ENCODE peak calls at places on chromosome 15, in seven cellular contexts. One of them, this sample, is unnamed.
A peak's percentile ranks its signal among the peaks of the same experiment; 100 is the strongest.

GRCh38 chr15:62068071-62068786 is 1.5 kb downstream of the C2CD4A start:
- DNase-seq in fibroblast of pulmonary artery: peak; percentile 53
- DNase-seq in GM04504: no peak
- DNase-seq in brain microvascular endothelial cell: no peak
- DNase-seq in T-cell: no peak
- DNase-seq in Kasumi-1: no peak
- DNase-seq in CD4-positive, alpha-beta memory T cell: no peak
- DNase-seq in this sample: no peak

GRCh38 chr15:45157056-45157455 is 27.3 kb downstream of the DUOX1 start:
- DNase-seq in fibroblast of pulmonary artery: peak; percentile 83
- DNase-seq in GM04504: peak; percentile 40
- DNase-seq in brain microvascular endothelial cell: peak; percentile 24
- DNase-seq in T-cell: no peak
- DNase-seq in Kasumi-1: no peak
- DNase-seq in CD4-positive, alpha-beta memory T cell: no peak
- DNase-seq in this sample: no peak

GRCh38 chr15:98077186-98077585 is 116.7 kb downstream of the ARRDC4 start:
- DNase-seq in fibroblast of pulmonary artery: no peak
- DNase-seq in GM04504: no peak
- DNase-seq in brain microvascular endothelial cell: no peak
- DNase-seq in T-cell: no peak
- DNase-seq in Kasumi-1: no peak
- DNase-seq in CD4-positive, alpha-beta memory T cell: no peak
- DNase-seq in this sample: no peak

GRCh38 chr15:40942337-40942854 is 10.9 kb upstream of the CHAC1 start:
- DNase-seq in fibroblast of pulmonary artery: no peak
- DNase-seq in GM04504: no peak
- DNase-seq in brain microvascular endothelial cell: no peak
- DNase-seq in T-cell: no peak
- DNase-seq in Kasumi-1: peak; percentile 34
- DNase-seq in CD4-positive, alpha-beta memory T cell: no peak
- DNase-seq in this sample: no peak

GRCh38 chr15:66875588-66876422 is 173.8 kb downstream of the SMAD6 start:
- DNase-seq in fibroblast of pulmonary artery: no peak
- DNase-seq in GM04504: no peak
- DNase-seq in brain microvascular endothelial cell: no peak
- DNase-seq in T-cell: no peak
- DNase-seq in Kasumi-1: no peak
- DNase-seq in CD4-positive, alpha-beta memory T cell: no peak
- DNase-seq in this sample: no peak

GRCh38 chr15:39530446-39531342 is 50.2 kb upstream of the THBS1 start:
- DNase-seq in fibroblast of pulmonary artery: peak; percentile 12
- DNase-seq in GM04504: peak; percentile 44
- DNase-seq in brain microvascular endothelial cell: no peak
- DNase-seq in T-cell: no peak
- DNase-seq in Kasumi-1: no peak
- DNase-seq in CD4-positive, alpha-beta memory T cell: no peak
- DNase-seq in this sample: no peak

GRCh38 chr15:44207643-44208042 is 12.6 kb upstream of the FRMD5 start:
- DNase-seq in fibroblast of pulmonary artery: peak; percentile 71
- DNase-seq in GM04504: peak; percentile 48
- DNase-seq in brain microvascular endothelial cell: peak; percentile 40
- DNase-seq in T-cell: no peak
- DNase-seq in Kasumi-1: no peak
- DNase-seq in CD4-positive, alpha-beta memory T cell: no peak
- DNase-seq in this sample: no peak

GRCh38 chr15:77021803-77022381 is 27.0 kb downstream of the PSTPIP1 start:
- DNase-seq in fibroblast of pulmonary artery: peak; percentile 72
- DNase-seq in GM04504: peak; percentile 32
- DNase-seq in brain microvascular endothelial cell: peak; percentile 33
- DNase-seq in T-cell: peak; percentile 59
- DNase-seq in Kasumi-1: peak; percentile 46
- DNase-seq in CD4-positive, alpha-beta memory T cell: peak; percentile 80
- DNase-seq in this sample: peak; percentile 54

GRCh38 chr15:60651734-60652141 is 172.8 kb upstream of the ICE2 start:
- DNase-seq in fibroblast of pulmonary artery: no peak
- DNase-seq in GM04504: no peak
- DNase-seq in brain microvascular endothelial cell: no peak
- DNase-seq in T-cell: no peak
- DNase-seq in Kasumi-1: no peak
- DNase-seq in CD4-positive, alpha-beta memory T cell: peak; percentile 38
- DNase-seq in this sample: peak; percentile 31

GRCh38 chr15:79257454-79257853 is 25.1 kb upstream of the ANKRD34C start:
- DNase-seq in fibroblast of pulmonary artery: no peak
- DNase-seq in GM04504: no peak
- DNase-seq in brain microvascular endothelial cell: no peak
- DNase-seq in T-cell: no peak
- DNase-seq in Kasumi-1: no peak
- DNase-seq in CD4-positive, alpha-beta memory T cell: no peak
- DNase-seq in this sample: no peak

GRCh38 chr15:52653451-52653964 is 25.7 kb downstream of the ATOSA start:
- DNase-seq in fibroblast of pulmonary artery: peak; percentile 90
- DNase-seq in GM04504: peak; percentile 30
- DNase-seq in brain microvascular endothelial cell: peak; percentile 86
- DNase-seq in T-cell: no peak
- DNase-seq in Kasumi-1: no peak
- DNase-seq in CD4-positive, alpha-beta memory T cell: no peak
- DNase-seq in this sample: no peak

GRCh38 chr15:36024066-36024465 is 478.1 kb upstream of the DPH6 start:
- DNase-seq in fibroblast of pulmonary artery: peak; percentile 60
- DNase-seq in GM04504: no peak
- DNase-seq in brain microvascular endothelial cell: no peak
- DNase-seq in T-cell: no peak
- DNase-seq in Kasumi-1: no peak
- DNase-seq in CD4-positive, alpha-beta memory T cell: no peak
- DNase-seq in this sample: no peak

GRCh38 chr15:70017796-70018195 is 79.9 kb downstream of the TLE3 start:
- DNase-seq in fibroblast of pulmonary artery: no peak
- DNase-seq in GM04504: no peak
- DNase-seq in brain microvascular endothelial cell: no peak
- DNase-seq in T-cell: no peak
- DNase-seq in Kasumi-1: no peak
- DNase-seq in CD4-positive, alpha-beta memory T cell: no peak
- DNase-seq in this sample: no peak

GRCh38 chr15:39235084-39235795 is 345.6 kb upstream of the THBS1 start:
- DNase-seq in fibroblast of pulmonary artery: no peak
- DNase-seq in GM04504: no peak
- DNase-seq in brain microvascular endothelial cell: no peak
- DNase-seq in T-cell: no peak
- DNase-seq in Kasumi-1: no peak
- DNase-seq in CD4-positive, alpha-beta memory T cell: no peak
- DNase-seq in this sample: no peak

GRCh38 chr15:63763476-63764123 is 70.1 kb downstream of the HERC1 start:
- DNase-seq in fibroblast of pulmonary artery: peak; percentile 6
- DNase-seq in GM04504: peak; percentile 6
- DNase-seq in brain microvascular endothelial cell: no peak
- DNase-seq in T-cell: no peak
- DNase-seq in Kasumi-1: peak; percentile 52
- DNase-seq in CD4-positive, alpha-beta memory T cell: no peak
- DNase-seq in this sample: peak; percentile 68

GRCh38 chr15:51185213-51185619 is 90.5 kb upstream of the TNFAIP8L3 start:
- DNase-seq in fibroblast of pulmonary artery: peak; percentile 25
- DNase-seq in GM04504: no peak
- DNase-seq in brain microvascular endothelial cell: no peak
- DNase-seq in T-cell: no peak
- DNase-seq in Kasumi-1: no peak
- DNase-seq in CD4-positive, alpha-beta memory T cell: no peak
- DNase-seq in this sample: peak; percentile 41

GRCh38 chr15:71538181-71538580 is 272.2 kb upstream of the NR2E3 start:
- DNase-seq in fibroblast of pulmonary artery: no peak
- DNase-seq in GM04504: no peak
- DNase-seq in brain microvascular endothelial cell: no peak
- DNase-seq in T-cell: no peak
- DNase-seq in Kasumi-1: no peak
- DNase-seq in CD4-positive, alpha-beta memory T cell: no peak
- DNase-seq in this sample: no peak

GRCh38 chr15:84911879-84912660 is 27.6 kb downstream of the SLC28A1 start:
- DNase-seq in fibroblast of pulmonary artery: peak; percentile 100
- DNase-seq in GM04504: peak; percentile 99
- DNase-seq in brain microvascular endothelial cell: peak; percentile 98
- DNase-seq in T-cell: no peak
- DNase-seq in Kasumi-1: no peak
- DNase-seq in CD4-positive, alpha-beta memory T cell: no peak
- DNase-seq in this sample: no peak